ENCODE peak calls at places on chromosomes 3 and 15, in four cellular contexts. I, Q, S and J are unnamed samples.

GRCh38 chr3:121897296-121897695 is 3.1 kb downstream of the SLC15A2 start:
- DNase-seq in S (no peak), I (no peak), Q (no peak), J (no peak)

GRCh38 chr3:37029516-37030163 is 36.3 kb downstream of the MLH1 start:
- DNase-seq in I (no peak), Q (no peak), S (no peak), J (no peak)

GRCh38 chr3:190811775-190812480 is 50.6 kb downstream of the GMNC start:
- DNase-seq in I (peak), Q (peak), S (no peak), J (no peak)

GRCh38 chr15:57390583-57390982 is 14.3 kb downstream of the CGNL1 start:
- DNase-seq in S (no peak), I (no peak), Q (no peak), J (no peak)

GRCh38 chr3:47319952-47320351 is 37.2 kb downstream of the KLHL18 start:
- DNase-seq in S (no peak), I (no peak), Q (no peak), J (no peak)

GRCh38 chr15:25532269-25532668 is 93.4 kb upstream of the UBE3A start:
- DNase-seq in S (no peak), I (peak), Q (no peak), J (no peak)

GRCh38 chr3:108209579-108209978 is 12.6 kb downstream of the IFT57 start:
- DNase-seq in I (no peak), Q (no peak), S (no peak), J (no peak)

GRCh38 chr3:123799544-123800351 is 84.4 kb downstream of the MYLK start:
- DNase-seq in I (no peak), Q (no peak), S (no peak), J (no peak)

GRCh38 chr3:123503200-123503599 is 54.3 kb upstream of the ADCY5 start:
- DNase-seq in I (no peak), S (no peak), Q (no peak), J (no peak)

GRCh38 chr15:43463542-43463941 is 29.4 kb downstream of the TP53BP1 start:
- DNase-seq in S (no peak), Q (no peak), I (no peak), J (no peak)

GRCh38 chr15:96166223-96167200 is 164.0 kb upstream of the NR2F2 start:
- DNase-seq in I (peak), Q (no peak), S (no peak), J (no peak)

GRCh38 chr3:32002536-32003368 is 21.2 kb downstream of the ZNF860 start:
- DNase-seq in Q (no peak), S (no peak), I (no peak), J (no peak)

GRCh38 chr3:121167374-121168139 is 259.6 kb downstream of the STXBP5L start:
- DNase-seq in Q (no peak), I (no peak), S (no peak), J (no peak)

GRCh38 chr3:43289401-43289800 is 3.1 kb downstream of the SNRK start:
- DNase-seq in I (no peak), S (no peak), Q (no peak), J (no peak)

DNA sequence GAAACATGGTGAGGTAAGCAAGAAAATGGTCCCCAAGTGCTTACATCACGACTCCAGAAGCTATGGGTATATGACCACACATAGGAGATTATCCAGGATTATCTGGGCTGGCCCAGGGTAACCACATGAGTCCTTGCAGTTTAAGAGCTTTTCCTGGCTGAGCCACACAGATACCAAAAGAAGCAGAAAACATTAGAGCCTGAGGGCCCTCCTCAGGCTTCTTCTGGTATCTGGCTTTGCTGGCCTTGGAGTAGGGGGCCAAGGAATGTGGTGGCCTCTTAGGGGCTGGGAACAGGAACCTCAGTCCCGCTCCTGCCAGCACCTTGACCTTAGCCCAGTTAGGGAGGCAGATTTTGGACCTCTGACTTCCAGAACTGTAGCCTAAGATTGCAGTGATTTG is 259.1 kb downstream of the KCNMB2 start:
- DNase-seq in S (no peak), I (no peak), Q (no peak), J (no peak)
- TF ChIP-seq CTCF in S (no peak), I (no peak), Q (no peak), J (no peak)

GRCh38 chr3:19267040-19267439 is 118.7 kb downstream of the KCNH8 start:
- DNase-seq in Q (no peak), I (no peak), S (no peak), J (no peak)
- H3K4me3 ChIP-seq in Q (no peak), I (no peak), S (no peak), J (no peak)

DNA sequence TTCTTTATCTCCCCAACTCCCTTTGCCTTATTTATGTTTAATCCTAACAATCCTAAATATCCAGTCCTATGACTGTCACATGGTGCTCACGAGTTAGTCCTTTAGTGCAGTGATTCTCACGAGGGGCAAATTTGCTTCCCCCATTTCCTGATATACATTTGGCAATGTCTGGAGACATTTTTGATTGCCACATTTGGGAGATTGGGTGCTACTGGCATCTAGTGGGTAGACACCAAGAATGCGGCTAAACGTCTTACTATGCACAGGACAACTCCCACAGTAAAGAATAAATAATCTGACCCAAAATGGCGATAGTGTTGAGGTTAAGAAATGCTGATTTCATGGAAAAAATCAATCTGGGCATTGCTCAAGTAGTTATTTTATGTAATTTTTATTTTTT is 466.5 kb downstream of the ROBO2 start:
- DNase-seq in Q (no peak), I (no peak), S (no peak), J (no peak)
- TF ChIP-seq CTCF in Q (no peak), I (no peak), S (no peak), J (no peak)

GRCh38 chr3:99638244-99638948 is at the start of gene COL8A1:
- DNase-seq in I (peak), S (no peak), Q (peak), J (no peak)

GRCh38 chr3:99637381-99638111 is 848 bp upstream of the COL8A1 start:
- DNase-seq in Q (peak), I (peak), S (no peak), J (no peak)

GRCh38 chr3:99640214-99640851 is 1.9 kb downstream of the COL8A1 start:
- DNase-seq in I (no peak), Q (no peak), S (no peak), J (no peak)

GRCh38 chr3:99641480-99641879 is 3.1 kb downstream of the COL8A1 start:
- DNase-seq in Q (no peak), S (no peak), I (no peak), J (no peak)

DNA sequence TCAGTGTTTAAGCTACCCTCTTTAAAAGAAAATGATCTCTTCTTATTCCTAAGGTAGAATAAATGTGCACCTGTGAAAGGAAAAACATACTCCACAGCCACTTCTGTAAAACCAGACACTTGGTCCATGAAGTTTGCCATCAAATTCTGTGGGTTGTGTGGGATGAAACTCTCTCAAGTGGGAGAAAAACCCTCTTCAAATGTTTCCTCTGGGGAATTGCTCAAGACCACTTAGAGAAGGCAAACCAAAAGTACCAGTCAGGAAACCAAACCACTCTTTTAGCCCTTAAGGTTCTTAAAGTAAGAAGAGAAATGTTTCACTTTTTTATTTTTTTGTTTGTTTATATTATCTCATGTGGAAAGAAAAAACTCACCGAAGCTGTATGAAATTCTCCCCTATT is 1.2 kb downstream of the COL8A1 start:
- DNase-seq in Q (no peak), S (no peak), I (no peak), J (no peak)
- H3K4me3 ChIP-seq in Q (no peak), S (no peak), I (no peak), J (no peak)